ENCODE peak calls at places on chromosomes 12 and 14, in seven cellular contexts. A is HepG2, S is NT2/D1, P is tibial artery, E is NCI-H1092, C is A549, H is right lobe of liver. G is an unnamed sample.

GRCh38 chr12:6644257-6644596 is 3.0 kb downstream of the ACRBP start:
- DNase-seq in H (no peak), S (no peak), P (no peak), E (no peak), A (no peak), C (no peak), G (no peak)

GRCh38 chr12:91053951-91054715 is 3.7 kb downstream of the KERA start:
- DNase-seq in C (peak), A (no peak), E (no peak), H (no peak), P (no peak), S (no peak), G (no peak)

GRCh38 chr14:38561657-38562056 is 305.8 kb upstream of the CLEC14A start:
- DNase-seq in A (no peak), E (no peak), P (no peak), H (no peak), C (no peak), S (no peak), G (no peak)

GRCh38 chr12:24795699-24796385 is 153.1 kb downstream of the BCAT1 start:
- DNase-seq in A (no peak), H (no peak), P (no peak), C (no peak), E (no peak), S (no peak), G (no peak)

GRCh38 chr12:124026755-124027745 is 54.0 kb downstream of the ZNF664 start:
- DNase-seq in S (no peak), P (no peak), E (no peak), A (no peak), C (no peak), H (no peak), G (no peak)

GRCh38 chr12:105798249-105798835 is 340.4 kb downstream of the NUAK1 start:
- DNase-seq in C (no peak), A (no peak), P (no peak), H (no peak), S (no peak), E (no peak), G (no peak)

GRCh38 chr12:92696240-92696639 is 6.5 kb upstream of the PLEKHG7 start:
- DNase-seq in S (no peak), P (peak), H (no peak), A (no peak), C (no peak), E (no peak), G (no peak)

GRCh38 chr14:24263848-24264247 is 871 bp upstream of the TGM1 start:
- DNase-seq in C (no peak), H (no peak), E (no peak), S (no peak), P (no peak), A (no peak), G (no peak)

GRCh38 chr12:67648306-67649164 is at the start of gene DYRK2:
- DNase-seq in P (peak), H (peak), A (peak), E (peak), S (peak), C (peak), G (peak)

GRCh38 chr14:68631058-68631690 is 161.7 kb downstream of the ZFP36L1 start:
- DNase-seq in C (no peak), H (no peak), P (no peak), S (no peak), E (no peak), A (no peak), G (no peak)